ENCODE peak calls at places on chromosomes 7 and 10, in six cellular contexts. Y is tibial nerve, Q is breast epithelium, J is NB4, X is prostate gland, Z is A549. R is an unnamed sample.

GRCh38 chr10:125144693-125145623 is 15.4 kb downstream of the CTBP2 start:
- DNase-seq in X (no peak), J (peak; percentile 76), Y (no peak), Z (peak; percentile 78), Q (no peak), R (no peak)

GRCh38 chr10:71398991-71399375 is 2.3 kb downstream of the CDH23 start:
- DNase-seq in Z (no peak), X (no peak), J (peak; percentile 19), Q (no peak), Y (no peak), R (no peak)

GRCh38 chr7:12685550-12685949 is 1.9 kb upstream of the ARL4A start:
- DNase-seq in Z (peak; percentile 71), Y (no peak), J (peak; percentile 92), X (no peak), Q (no peak), R (no peak)

GRCh38 chr7:157274991-157275427 is 61.8 kb upstream of the DNAJB6 start:
- DNase-seq in Q (no peak), Z (no peak), Y (no peak), J (peak; percentile 70), X (no peak), R (no peak)

GRCh38 chr10:13773043-13773442 is 186.3 kb downstream of the PRPF18 start:
- DNase-seq in Y (no peak), Q (no peak), X (no peak), J (peak; percentile 19), Z (no peak), R (no peak)

GRCh38 chr7:155206286-155207020 is 91.2 kb upstream of the INSIG1 start:
- DNase-seq in Z (no peak), J (peak; percentile 95), Q (no peak), Y (peak; percentile 33), X (no peak), R (peak; percentile 47)

GRCh38 chr7:142793156-142793555 is 22.4 kb downstream of the PRSS2 start:
- DNase-seq in X (no peak), J (no peak), Z (no peak), Y (no peak), Q (no peak), R (no peak)

GRCh38 chr10:5564537-5565204 is 39.9 kb downstream of the CALML3 start:
- DNase-seq in J (no peak), Z (no peak), Q (no peak), Y (peak; percentile 11), X (no peak), R (peak; percentile 7)

GRCh38 chr10:74936577-74937445 is 110.4 kb downstream of the KAT6B start:
- DNase-seq in J (no peak), Q (no peak), X (no peak), Z (no peak), Y (no peak), R (no peak)

DNA sequence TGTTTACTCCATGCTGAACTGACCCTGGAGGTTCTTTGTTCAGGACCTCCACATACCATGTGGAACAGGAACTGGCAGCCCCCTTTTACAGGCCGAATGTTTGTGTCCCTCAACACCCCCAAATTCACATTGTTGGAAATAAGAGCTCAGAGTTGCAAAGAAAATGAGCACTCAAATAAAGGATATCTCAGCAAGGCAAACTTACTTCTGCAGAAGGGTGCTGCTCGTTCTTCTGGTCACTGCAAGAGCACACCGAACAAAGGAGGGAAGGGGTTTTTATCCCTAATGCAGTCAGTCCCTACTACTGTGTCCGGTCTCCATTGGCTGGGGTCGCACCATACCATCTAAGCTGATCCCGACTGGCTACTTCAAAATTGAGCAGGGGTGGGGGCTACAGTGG is 68.1 kb downstream of the PYROXD2 start:
- DNase-seq in Y (no peak), J (no peak), X (no peak), Q (no peak), Z (no peak), R (no peak)
- TF ChIP-seq POLR2A in Y (no peak), J (no peak), X (no peak), Q (no peak), Z (no peak), R (no peak)

GRCh38 chr10:78044179-78044578 is 10.5 kb downstream of the RPS24 start:
- DNase-seq in X (no peak), J (peak; percentile 45), Z (no peak), Q (no peak), Y (no peak), R (no peak)
- TF ChIP-seq POLR2A in X (no peak), J (no peak), Z (no peak), Q (no peak), Y (no peak), R (no peak)

DNA sequence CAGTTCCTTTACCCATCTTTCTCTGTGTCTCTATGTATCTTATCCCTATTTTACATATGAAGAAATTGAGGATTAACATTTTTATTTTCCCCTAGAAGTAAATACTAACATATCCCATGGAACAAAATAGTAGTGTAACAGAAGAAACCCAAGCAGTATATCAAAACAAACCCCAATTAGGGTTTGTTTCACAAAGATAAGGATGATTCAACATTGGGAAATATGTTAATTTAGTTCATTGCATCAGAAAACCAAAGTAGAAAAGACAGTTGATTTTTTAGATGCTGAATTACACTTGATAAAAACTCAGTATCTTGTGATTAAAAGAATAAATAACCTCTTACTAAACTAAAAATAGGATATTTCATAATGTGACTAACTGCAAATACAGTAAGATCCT is 87.8 kb downstream of the GLCCI1 start:
- DNase-seq in Z (no peak), J (no peak), X (no peak), Y (no peak), Q (no peak), R (no peak)
- TF ChIP-seq POLR2A in Z (no peak), J (no peak), X (no peak), Y (no peak), Q (no peak), R (no peak)

DNA sequence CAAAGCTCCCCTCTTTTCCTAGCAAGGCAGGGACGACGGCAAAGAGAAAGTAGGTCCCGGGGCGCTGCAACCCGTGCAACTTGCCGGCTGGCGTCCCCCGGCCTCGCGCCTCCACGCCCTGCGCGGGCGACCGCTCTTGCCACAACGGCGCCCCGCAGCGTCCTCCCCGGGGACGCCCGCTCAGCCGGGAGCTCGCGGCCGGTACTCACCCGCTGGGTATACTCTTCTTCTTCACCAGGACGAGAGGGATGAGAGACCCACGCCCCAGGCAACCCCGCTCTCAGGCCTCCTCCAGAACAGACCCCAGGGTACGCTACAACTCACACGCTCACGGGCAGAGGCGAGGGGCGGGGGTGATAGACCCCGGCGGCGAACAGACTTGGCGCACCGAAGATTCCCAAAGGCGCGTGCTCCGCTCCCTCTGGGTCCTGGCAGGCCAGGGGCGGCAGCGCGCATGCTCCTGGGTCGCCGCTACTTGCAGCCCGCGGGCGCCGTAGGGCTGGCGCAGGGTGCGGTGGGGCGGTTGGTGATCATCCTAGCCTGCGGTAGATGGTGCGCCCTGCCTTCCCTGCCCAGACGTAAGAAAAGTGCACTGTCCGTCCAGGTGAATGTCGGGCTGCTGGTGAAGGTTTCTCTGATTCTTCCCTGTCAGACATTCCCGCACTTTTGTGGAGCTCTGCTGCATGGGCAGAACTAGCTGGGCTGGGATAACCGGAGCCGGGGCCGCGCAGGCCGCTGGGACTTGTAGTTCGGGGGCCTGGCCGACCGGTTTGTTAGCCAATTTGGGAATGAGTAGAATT is at the start of gene CC2D2B:
- DNase-seq in Z (peak; percentile 79), Y (peak; percentile 60), Q (peak; percentile 70), J (peak; percentile 91), X (peak; percentile 81), R (peak; percentile 81)
- TF ChIP-seq POLR2A in Z (peak; percentile 88), Y (peak; percentile 30), Q (no peak), J (peak; percentile 64), X (peak; percentile 12), R (no peak)

GRCh38 chr10:12350167-12350872 is 973 bp downstream of the CAMK1D start:
- DNase-seq in Z (peak; percentile 51), J (peak; percentile 63), Q (no peak), X (peak; percentile 10), Y (no peak), R (peak; percentile 38)
- TF ChIP-seq POLR2A in Z (no peak), J (no peak), Q (no peak), X (no peak), Y (no peak), R (no peak)